ENCODE peak calls at places on chromosomes 12 and 14, in seven cellular contexts. V is heart left ventricle; T is stimulated activated CD4-positive, alpha-beta T cell treated with anti-CD3 and anti-CD28 coated beads, Interleukin-12 subunit alpha, Interleukin-12 subunit beta, amount 100 ng/mL, for 48 hours; C is NCI-H2029; A is GDM1; X is natural killer cell treated with Interleukin-12 subunit alpha and Interleukin-12 subunit beta and Interleukin-15 and Interleukin-18, amount 100 ng/mL, for 72 hours; F is NAMALWA. Y is an unnamed sample.

GRCh38 chr12:19154696-19155095 is 25.2 kb downstream of the PLEKHA5 start:
- DNase-seq in T (no peak), F (no peak), X (no peak), V (no peak), A (no peak), C (no peak), Y (no peak)

GRCh38 chr12:128637616-128638606 is 185.8 kb downstream of the SLC15A4 start:
- DNase-seq in F (no peak), A (no peak), V (no peak), T (no peak), X (no peak), C (peak), Y (no peak)

GRCh38 chr14:104976198-104977007 is 1.8 kb downstream of the AHNAK2 start:
- DNase-seq in T (peak), F (peak), V (peak), X (peak), C (peak), A (peak), Y (peak)

GRCh38 chr14:103378042-103378854 is 7.0 kb upstream of the MARK3 start:
- DNase-seq in C (no peak), V (no peak), A (no peak), F (no peak), X (no peak), T (no peak), Y (no peak)

GRCh38 chr12:107415834-107416233 is 269.8 kb upstream of the PWP1 start:
- DNase-seq in X (no peak), A (no peak), V (no peak), T (no peak), C (no peak), F (no peak), Y (no peak)

GRCh38 chr12:87801860-87802720 is 227.1 kb downstream of the C12orf50 start:
- DNase-seq in C (peak), F (no peak), T (no peak), X (no peak), V (no peak), A (no peak), Y (no peak)

GRCh38 chr14:45819107-45819506 is 566.1 kb upstream of the MIS18BP1 start:
- DNase-seq in C (no peak), F (no peak), A (no peak), T (no peak), V (no peak), X (no peak), Y (no peak)

GRCh38 chr14:24971255-24971654 is 78.7 kb downstream of the STXBP6 start:
- DNase-seq in V (no peak), F (no peak), C (no peak), T (no peak), X (no peak), A (no peak), Y (no peak)

GRCh38 chr14:100406505-100407131 is 83.5 kb downstream of the SLC25A47 start:
- DNase-seq in T (no peak), V (no peak), C (no peak), X (no peak), A (no peak), F (no peak), Y (peak)

GRCh38 chr14:92967346-92967926 is 44.5 kb downstream of the CHGA start:
- DNase-seq in V (no peak), X (no peak), A (no peak), C (no peak), T (no peak), F (no peak), Y (no peak)

GRCh38 chr14:29814153-29815057 is 113.2 kb downstream of the PRKD1 start:
- DNase-seq in C (peak), T (no peak), X (no peak), A (no peak), V (peak), F (no peak), Y (no peak)

GRCh38 chr12:130555628-130556485 is 160.2 kb downstream of the RIMBP2 start:
- DNase-seq in V (no peak), T (no peak), A (no peak), C (peak), F (no peak), X (no peak), Y (no peak)

GRCh38 chr12:94418517-94418916 is 41.1 kb downstream of the CEP83 start:
- DNase-seq in A (no peak), F (no peak), V (no peak), X (no peak), C (no peak), T (no peak), Y (no peak)

GRCh38 chr14:73143003-73143402 is 6.7 kb downstream of the PSEN1 start:
- DNase-seq in C (no peak), T (no peak), V (no peak), A (no peak), F (no peak), X (no peak), Y (no peak)

GRCh38 chr14:53190938-53191337 is 37.8 kb upstream of the DDHD1 start:
- DNase-seq in X (no peak), F (no peak), V (no peak), C (no peak), T (peak), A (no peak), Y (no peak)

GRCh38 chr12:57898308-57898970 is 42.9 kb upstream of the ATP23 start:
- DNase-seq in T (no peak), X (no peak), V (no peak), C (peak), F (peak), A (no peak), Y (no peak)

GRCh38 chr14:47626151-47627035 is 49.0 kb downstream of the MDGA2 start:
- DNase-seq in X (no peak), C (peak), A (no peak), V (no peak), T (no peak), F (no peak), Y (no peak)

GRCh38 chr12:55833056-55833455 is 3.7 kb upstream of the DNAJC14 start:
- DNase-seq in X (no peak), V (no peak), A (no peak), F (no peak), C (no peak), T (no peak), Y (no peak)

GRCh38 chr12:51819851-51820720 is 28.4 kb downstream of the FIGNL2 start:
- DNase-seq in T (no peak), V (no peak), A (peak), C (peak), X (peak), F (no peak), Y (no peak)

GRCh38 chr14:77031680-77032482 is 3.4 kb upstream of the IRF2BPL start:
- DNase-seq in A (no peak), V (peak), T (no peak), F (no peak), X (no peak), C (no peak), Y (no peak)

GRCh38 chr12:2016862-2017723 is 12.8 kb upstream of the DCP1B start:
- DNase-seq in A (no peak), T (no peak), V (no peak), F (no peak), C (no peak), X (no peak), Y (no peak)

GRCh38 chr12:93197067-93197593 is 180.6 kb upstream of the NUDT4 start:
- DNase-seq in F (no peak), V (no peak), A (no peak), X (no peak), T (no peak), C (no peak), Y (no peak)

GRCh38 chr14:73913256-73913655 is 26.6 kb downstream of the ZNF410 start:
- DNase-seq in F (no peak), V (no peak), X (no peak), C (no peak), A (no peak), T (no peak), Y (no peak)

GRCh38 chr12:116241157-116241772 is 36.2 kb downstream of the MED13L start:
- DNase-seq in C (no peak), A (no peak), V (no peak), X (no peak), T (no peak), F (no peak), Y (no peak)

GRCh38 chr12:110203546-110203945 is 77.5 kb upstream of the ATP2A2 start:
- DNase-seq in F (no peak), C (no peak), V (no peak), A (no peak), X (no peak), T (no peak), Y (no peak)

GRCh38 chr14:80621701-80622100 is 319.8 kb downstream of the CEP128 start:
- DNase-seq in F (no peak), A (no peak), X (no peak), C (no peak), V (no peak), T (no peak), Y (no peak)

GRCh38 chr14:104549536-104550339 is 29.8 kb upstream of the C14orf180 start:
- DNase-seq in V (no peak), A (no peak), T (no peak), F (no peak), X (no peak), C (no peak), Y (no peak)

GRCh38 chr14:21536395-21537087 is 10.4 kb upstream of the SALL2 start:
- DNase-seq in F (no peak), A (no peak), V (no peak), T (no peak), C (no peak), X (no peak), Y (no peak)

GRCh38 chr14:49581961-49582210 is 4.3 kb downstream of the RPS29 start:
- DNase-seq in C (no peak), T (no peak), F (no peak), X (no peak), A (no peak), V (no peak), Y (no peak)

GRCh38 chr12:46470039-46470627 is 97.6 kb upstream of the SLC38A2 start:
- DNase-seq in X (peak), C (no peak), F (peak), A (peak), V (no peak), T (no peak), Y (no peak)

GRCh38 chr14:100295376-100296105 is 10.7 kb downstream of the SLC25A29 start:
- DNase-seq in A (no peak), T (no peak), V (no peak), F (no peak), C (no peak), X (no peak), Y (no peak)